ENCODE peak calls at places on chromosomes 1 and 21, in seven cellular contexts. B, F, G, C, R, I and W are unnamed samples.

GRCh38 chr21:36534656-36535055 is 54.7 kb upstream of the CLDN14 start:
- DNase-seq in B (no peak), F (no peak), G (no peak), C (no peak), R (no peak), I (no peak), W (no peak)

GRCh38 chr1:161727343-161727924 is 6.1 kb downstream of the FCRLB start:
- DNase-seq in B (no peak), F (peak), G (peak), C (peak), R (no peak), I (no peak), W (peak)

GRCh38 chr1:241447056-241447649 is 72.4 kb downstream of the FH start:
- DNase-seq in B (no peak), F (no peak), G (no peak), C (no peak), R (no peak), I (no peak), W (no peak)

GRCh38 chr1:189253601-189254350 is 1223.9 kb downstream of the BRINP3 start:
- DNase-seq in B (no peak), F (no peak), G (no peak), C (no peak), R (no peak), I (no peak), W (no peak)

GRCh38 chr1:65170511-65171142 is 22.6 kb downstream of the AK4 start:
- DNase-seq in B (no peak), F (peak), G (no peak), C (no peak), R (no peak), I (no peak), W (no peak)

GRCh38 chr1:240693036-240693435 is 81.1 kb upstream of the GREM2 start:
- DNase-seq in B (no peak), F (no peak), G (no peak), C (no peak), R (no peak), I (no peak), W (no peak)

GRCh38 chr1:226123591-226124471 is 61.3 kb downstream of the H3-3A start:
- DNase-seq in B (no peak), F (no peak), G (no peak), C (no peak), R (no peak), I (no peak), W (no peak)

GRCh38 chr1:31515061-31515775 is 61.1 kb upstream of the TINAGL1 start:
- DNase-seq in B (no peak), F (no peak), G (no peak), C (no peak), R (no peak), I (no peak), W (no peak)

GRCh38 chr21:45209046-45209445 is 78.6 kb downstream of the POFUT2 start:
- DNase-seq in B (no peak), F (no peak), G (no peak), C (no peak), R (no peak), I (no peak), W (no peak)

GRCh38 chr1:147080013-147080661 is 92.1 kb downstream of the PRKAB2 start:
- DNase-seq in B (no peak), F (no peak), G (no peak), C (no peak), R (no peak), I (no peak), W (no peak)

GRCh38 chr1:207910678-207911354 is at the start of gene CD34:
- DNase-seq in B (no peak), F (peak), G (peak), C (no peak), R (no peak), I (peak), W (no peak)

GRCh38 chr1:88877382-88877825 is 14.0 kb downstream of the GTF2B start:
- DNase-seq in B (peak), F (peak), G (peak), C (no peak), R (no peak), I (no peak), W (no peak)

GRCh38 chr21:43279578-43279894 is 110.7 kb downstream of the CRYAA start:
- DNase-seq in B (no peak), F (no peak), G (no peak), C (no peak), R (no peak), I (no peak), W (no peak)

GRCh38 chr1:99645699-99646531 is at the start of gene PALMD:
- DNase-seq in B (no peak), F (no peak), G (no peak), C (no peak), R (no peak), I (peak), W (no peak)

GRCh38 chr1:8671313-8671917 is 146.0 kb downstream of the RERE start:
- DNase-seq in B (peak), F (peak), G (peak), C (no peak), R (no peak), I (peak), W (no peak)

GRCh38 chr1:9529190-9529589 is 10.1 kb upstream of the SLC25A33 start:
- DNase-seq in B (no peak), F (no peak), G (no peak), C (no peak), R (no peak), I (no peak), W (no peak)

GRCh38 chr21:15062566-15062965 is 2.2 kb downstream of the NRIP1 start:
- DNase-seq in B (no peak), F (peak), G (peak), C (no peak), R (no peak), I (no peak), W (no peak)

GRCh38 chr21:29349702-29350101 is 51.0 kb downstream of the BACH1 start:
- DNase-seq in B (no peak), F (no peak), G (no peak), C (no peak), R (no peak), I (no peak), W (no peak)

GRCh38 chr1:31755197-31755611 is 8.9 kb downstream of the ADGRB2 start:
- DNase-seq in B (no peak), F (no peak), G (no peak), C (no peak), R (no peak), I (no peak), W (no peak)

GRCh38 chr1:25197982-25198681 is 34.2 kb downstream of the SYF2 start:
- DNase-seq in B (peak), F (peak), G (no peak), C (no peak), R (no peak), I (no peak), W (no peak)

GRCh38 chr1:29398431-29398830 is 162.1 kb downstream of the PTPRU start:
- DNase-seq in B (no peak), F (no peak), G (no peak), C (no peak), R (no peak), I (no peak), W (no peak)

GRCh38 chr1:153466908-153467307 is 6.5 kb upstream of the S100A7 start:
- DNase-seq in B (no peak), F (no peak), G (no peak), C (no peak), R (no peak), I (no peak), W (no peak)

GRCh38 chr1:209076688-209077087 is 506.8 kb upstream of the CAMK1G start:
- DNase-seq in B (peak), F (peak), G (no peak), C (no peak), R (no peak), I (no peak), W (no peak)

GRCh38 chr1:39196244-39197215 is 8.0 kb upstream of the MACF1 start:
- DNase-seq in B (no peak), F (peak), G (peak), C (peak), R (no peak), I (no peak), W (peak)

GRCh38 chr1:204477036-204477740 is 17.4 kb downstream of the PIK3C2B start:
- DNase-seq in B (no peak), F (no peak), G (no peak), C (no peak), R (no peak), I (no peak), W (no peak)

GRCh38 chr1:195173753-195174152 is 1434.5 kb downstream of the KCNT2 start:
- DNase-seq in B (no peak), F (no peak), G (no peak), C (no peak), R (no peak), I (no peak), W (no peak)

GRCh38 chr1:157955269-157955668 is 38.2 kb upstream of the KIRREL1 start:
- DNase-seq in B (no peak), F (no peak), G (no peak), C (no peak), R (no peak), I (no peak), W (no peak)

GRCh38 chr1:208434008-208434407 is 189.8 kb upstream of the PLXNA2 start:
- DNase-seq in B (no peak), F (no peak), G (no peak), C (no peak), R (no peak), I (no peak), W (no peak)